ENCODE peak calls at places on chromosomes 13 and 19, in eight cellular contexts. One of them, this sample, is unnamed.
A peak's percentile ranks its signal among the peaks of the same experiment; 100 is the strongest.

GRCh38 chr19:4371209-4371897 is 28.0 kb downstream of the MPND start:
- DNase-seq in cardiac muscle cell: no peak
- DNase-seq in psoas muscle: peak; percentile 83
- DNase-seq in body of pancreas: no peak
- DNase-seq in Peyer's patch: no peak
- DNase-seq in endothelial cell of umbilical vein: no peak
- DNase-seq in heart right ventricle: no peak
- DNase-seq in PC-3: no peak
- DNase-seq in this sample: no peak

GRCh38 chr13:33401238-33401637 is 115.7 kb upstream of the STARD13 start:
- DNase-seq in psoas muscle: no peak
- DNase-seq in PC-3: no peak
- DNase-seq in endothelial cell of umbilical vein: peak; percentile 64
- DNase-seq in body of pancreas: peak; percentile 30
- DNase-seq in heart right ventricle: peak; percentile 22
- DNase-seq in Peyer's patch: no peak
- DNase-seq in cardiac muscle cell: no peak
- DNase-seq in this sample: no peak

GRCh38 chr13:105778196-105778595 is 757.3 kb downstream of the EFNB2 start:
- DNase-seq in cardiac muscle cell: no peak
- DNase-seq in Peyer's patch: no peak
- DNase-seq in body of pancreas: no peak
- DNase-seq in endothelial cell of umbilical vein: no peak
- DNase-seq in psoas muscle: no peak
- DNase-seq in heart right ventricle: no peak
- DNase-seq in PC-3: no peak
- DNase-seq in this sample: no peak

GRCh38 chr19:49006905-49007304 is 10.0 kb downstream of the LHB start:
- DNase-seq in Peyer's patch: no peak
- DNase-seq in body of pancreas: no peak
- DNase-seq in cardiac muscle cell: no peak
- DNase-seq in heart right ventricle: no peak
- DNase-seq in PC-3: no peak
- DNase-seq in endothelial cell of umbilical vein: no peak
- DNase-seq in psoas muscle: no peak
- DNase-seq in this sample: no peak

GRCh38 chr13:71877280-71877653 is 10.3 kb upstream of the DACH1 start:
- DNase-seq in endothelial cell of umbilical vein: no peak
- DNase-seq in body of pancreas: no peak
- DNase-seq in heart right ventricle: no peak
- DNase-seq in cardiac muscle cell: no peak
- DNase-seq in PC-3: no peak
- DNase-seq in psoas muscle: no peak
- DNase-seq in Peyer's patch: no peak
- DNase-seq in this sample: no peak

GRCh38 chr13:70162141-70162540 is 53.9 kb upstream of the KLHL1 start:
- DNase-seq in psoas muscle: no peak
- DNase-seq in Peyer's patch: no peak
- DNase-seq in PC-3: no peak
- DNase-seq in cardiac muscle cell: peak; percentile 83
- DNase-seq in body of pancreas: no peak
- DNase-seq in endothelial cell of umbilical vein: no peak
- DNase-seq in heart right ventricle: no peak
- DNase-seq in this sample: no peak

GRCh38 chr19:13986348-13986904 is 19.7 kb downstream of the RFX1 start:
- DNase-seq in psoas muscle: peak; percentile 91
- DNase-seq in cardiac muscle cell: no peak
- DNase-seq in PC-3: no peak
- DNase-seq in heart right ventricle: peak; percentile 89
- DNase-seq in Peyer's patch: peak; percentile 99
- DNase-seq in body of pancreas: peak; percentile 67
- DNase-seq in endothelial cell of umbilical vein: peak; percentile 90
- DNase-seq in this sample: peak; percentile 97

GRCh38 chr13:52798770-52799430 is 49.5 kb downstream of the PCDH8 start:
- DNase-seq in cardiac muscle cell: no peak
- DNase-seq in endothelial cell of umbilical vein: no peak
- DNase-seq in body of pancreas: no peak
- DNase-seq in psoas muscle: no peak
- DNase-seq in heart right ventricle: no peak
- DNase-seq in PC-3: no peak
- DNase-seq in Peyer's patch: no peak
- DNase-seq in this sample: no peak

GRCh38 chr13:26880741-26881140 is 120.2 kb upstream of the GPR12 start:
- DNase-seq in body of pancreas: no peak
- DNase-seq in Peyer's patch: no peak
- DNase-seq in heart right ventricle: no peak
- DNase-seq in PC-3: no peak
- DNase-seq in psoas muscle: no peak
- DNase-seq in cardiac muscle cell: no peak
- DNase-seq in endothelial cell of umbilical vein: no peak
- DNase-seq in this sample: no peak

GRCh38 chr13:31952641-31953380 is 78.8 kb upstream of the FRY start:
- DNase-seq in heart right ventricle: no peak
- DNase-seq in body of pancreas: no peak
- DNase-seq in PC-3: no peak
- DNase-seq in cardiac muscle cell: peak; percentile 69
- DNase-seq in endothelial cell of umbilical vein: no peak
- DNase-seq in psoas muscle: no peak
- DNase-seq in Peyer's patch: no peak
- DNase-seq in this sample: no peak

GRCh38 chr13:43408274-43408673 is 378.5 kb downstream of the ENOX1 start:
- DNase-seq in body of pancreas: no peak
- DNase-seq in endothelial cell of umbilical vein: no peak
- DNase-seq in psoas muscle: no peak
- DNase-seq in PC-3: no peak
- DNase-seq in Peyer's patch: no peak
- DNase-seq in heart right ventricle: no peak
- DNase-seq in cardiac muscle cell: no peak
- DNase-seq in this sample: no peak

GRCh38 chr19:22600690-22601648 is 33.2 kb upstream of the ZNF492 start:
- DNase-seq in heart right ventricle: no peak
- DNase-seq in PC-3: no peak
- DNase-seq in Peyer's patch: no peak
- DNase-seq in cardiac muscle cell: no peak
- DNase-seq in endothelial cell of umbilical vein: no peak
- DNase-seq in body of pancreas: no peak
- DNase-seq in psoas muscle: no peak
- DNase-seq in this sample: no peak

GRCh38 chr13:105311094-105311493 is 1224.4 kb downstream of the EFNB2 start:
- DNase-seq in endothelial cell of umbilical vein: no peak
- DNase-seq in Peyer's patch: no peak
- DNase-seq in psoas muscle: no peak
- DNase-seq in PC-3: no peak
- DNase-seq in heart right ventricle: no peak
- DNase-seq in body of pancreas: no peak
- DNase-seq in cardiac muscle cell: no peak
- DNase-seq in this sample: no peak

GRCh38 chr13:29771247-29771646 is 79.2 kb downstream of the UBL3 start:
- DNase-seq in psoas muscle: no peak
- DNase-seq in body of pancreas: no peak
- DNase-seq in Peyer's patch: no peak
- DNase-seq in PC-3: peak; percentile 70
- DNase-seq in heart right ventricle: no peak
- DNase-seq in cardiac muscle cell: peak; percentile 8
- DNase-seq in endothelial cell of umbilical vein: peak; percentile 60
- DNase-seq in this sample: no peak

GRCh38 chr19:3565177-3565576 is 7.6 kb upstream of the HMG20B start:
- DNase-seq in Peyer's patch: no peak
- DNase-seq in PC-3: peak; percentile 68
- DNase-seq in heart right ventricle: no peak
- DNase-seq in psoas muscle: no peak
- DNase-seq in endothelial cell of umbilical vein: no peak
- DNase-seq in cardiac muscle cell: no peak
- DNase-seq in body of pancreas: no peak
- DNase-seq in this sample: no peak

GRCh38 chr13:112010714-112011113 is 56.2 kb upstream of the SOX1 start:
- DNase-seq in cardiac muscle cell: no peak
- DNase-seq in PC-3: no peak
- DNase-seq in psoas muscle: no peak
- DNase-seq in endothelial cell of umbilical vein: no peak
- DNase-seq in heart right ventricle: no peak
- DNase-seq in Peyer's patch: no peak
- DNase-seq in body of pancreas: no peak
- DNase-seq in this sample: no peak

GRCh38 chr13:107743523-107743922 is 471.8 kb downstream of the LIG4 start:
- DNase-seq in cardiac muscle cell: no peak
- DNase-seq in body of pancreas: no peak
- DNase-seq in PC-3: peak; percentile 71
- DNase-seq in psoas muscle: no peak
- DNase-seq in heart right ventricle: no peak
- DNase-seq in endothelial cell of umbilical vein: no peak
- DNase-seq in Peyer's patch: no peak
- DNase-seq in this sample: no peak

GRCh38 chr19:5932146-5932545 is 18.1 kb downstream of the CAPS start:
- DNase-seq in body of pancreas: no peak
- DNase-seq in psoas muscle: no peak
- DNase-seq in heart right ventricle: no peak
- DNase-seq in endothelial cell of umbilical vein: no peak
- DNase-seq in cardiac muscle cell: no peak
- DNase-seq in Peyer's patch: no peak
- DNase-seq in PC-3: no peak
- DNase-seq in this sample: no peak

GRCh38 chr19:5931251-5931650 is 17.2 kb downstream of the CAPS start:
- DNase-seq in PC-3: no peak
- DNase-seq in cardiac muscle cell: no peak
- DNase-seq in body of pancreas: no peak
- DNase-seq in psoas muscle: no peak
- DNase-seq in endothelial cell of umbilical vein: no peak
- DNase-seq in Peyer's patch: no peak
- DNase-seq in heart right ventricle: no peak
- DNase-seq in this sample: no peak

GRCh38 chr19:5927439-5927821 is 13.4 kb downstream of the CAPS start:
- DNase-seq in psoas muscle: no peak
- DNase-seq in cardiac muscle cell: no peak
- DNase-seq in endothelial cell of umbilical vein: no peak
- DNase-seq in body of pancreas: no peak
- DNase-seq in heart right ventricle: no peak
- DNase-seq in Peyer's patch: peak; percentile 28
- DNase-seq in PC-3: no peak
- DNase-seq in this sample: no peak

GRCh38 chr19:5929179-5929578 is 15.1 kb downstream of the CAPS start:
- DNase-seq in Peyer's patch: no peak
- DNase-seq in PC-3: no peak
- DNase-seq in psoas muscle: no peak
- DNase-seq in cardiac muscle cell: no peak
- DNase-seq in endothelial cell of umbilical vein: no peak
- DNase-seq in body of pancreas: no peak
- DNase-seq in heart right ventricle: no peak
- DNase-seq in this sample: no peak

DNA sequence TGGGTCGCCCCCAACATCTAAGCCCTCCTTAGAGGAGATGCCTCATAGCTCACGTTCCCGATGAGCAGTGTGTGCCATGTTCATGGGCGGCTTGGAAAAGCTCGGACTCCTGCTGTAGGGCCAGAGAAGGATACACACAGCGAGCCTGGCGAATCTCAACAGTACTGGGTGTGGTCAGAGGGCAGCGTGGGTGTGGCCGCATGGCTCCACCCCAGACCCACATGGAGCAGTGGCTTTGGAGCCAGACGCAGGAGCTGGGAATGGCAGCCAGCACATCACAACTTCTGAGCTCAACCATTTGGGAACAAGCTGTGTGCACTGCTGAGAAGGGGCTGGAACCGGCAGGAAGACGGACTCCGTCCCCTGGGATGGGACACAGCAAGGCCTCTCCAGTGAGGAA is 15.6 kb downstream of the CAPS start:
- DNase-seq in PC-3: no peak
- DNase-seq in heart right ventricle: no peak
- DNase-seq in endothelial cell of umbilical vein: no peak
- DNase-seq in Peyer's patch: no peak
- DNase-seq in body of pancreas: no peak
- DNase-seq in psoas muscle: no peak
- DNase-seq in cardiac muscle cell: no peak
- DNase-seq in this sample: no peak
- H3K36me3 ChIP-seq in PC-3: peaks cover 75% of the 10 kb centered on the region
- H3K36me3 ChIP-seq in heart right ventricle: peaks cover 55% of the 10 kb centered on the region
- H3K36me3 ChIP-seq in endothelial cell of umbilical vein: peaks cover 51% of the 10 kb centered on the region
- H3K36me3 ChIP-seq in Peyer's patch: no peaks in the 10 kb centered on the region
- H3K36me3 ChIP-seq in body of pancreas: peaks cover 9% of the 10 kb centered on the region
- H3K36me3 ChIP-seq in psoas muscle: peaks cover 5% of the 10 kb centered on the region
- H3K36me3 ChIP-seq in cardiac muscle cell: peaks cover 66% of the 10 kb centered on the region
- H3K36me3 ChIP-seq in this sample: peaks cover 40% of the 10 kb centered on the region

DNA sequence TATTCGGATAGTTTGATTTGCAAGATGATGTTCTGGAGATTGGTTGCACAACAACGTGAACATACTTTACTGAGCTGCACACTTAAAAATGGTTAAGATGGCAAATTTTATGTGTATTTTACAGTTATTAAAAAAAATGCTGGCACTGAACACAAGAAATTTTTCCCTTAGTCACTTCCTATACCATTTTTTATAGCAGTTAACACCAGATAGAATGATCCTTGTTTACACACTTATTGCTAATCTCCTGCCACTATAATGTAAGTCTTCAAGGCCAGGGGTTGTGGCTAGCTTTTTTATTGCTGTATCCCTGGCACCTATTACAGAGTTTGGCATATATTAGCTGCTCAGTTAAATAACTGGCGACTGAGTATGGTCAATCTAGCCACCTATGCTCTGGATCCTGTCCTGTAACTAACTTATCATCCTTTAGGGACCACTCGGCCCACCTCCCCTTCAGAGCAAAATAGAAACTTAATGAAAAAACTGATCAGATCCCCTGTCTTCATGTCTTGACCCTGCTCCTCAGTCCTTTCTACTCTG is 2.0 kb upstream of the EBPL start:
- DNase-seq in Peyer's patch: no peak
- DNase-seq in cardiac muscle cell: no peak
- DNase-seq in psoas muscle: no peak
- DNase-seq in heart right ventricle: no peak
- DNase-seq in endothelial cell of umbilical vein: peak; percentile 80
- DNase-seq in body of pancreas: no peak
- DNase-seq in PC-3: peak; percentile 76
- DNase-seq in this sample: no peak
- TF ChIP-seq CTCF in Peyer's patch: no peak
- TF ChIP-seq CTCF in cardiac muscle cell: no peak
- TF ChIP-seq CTCF in psoas muscle: no peak
- TF ChIP-seq CTCF in heart right ventricle: no peak
- TF ChIP-seq CTCF in endothelial cell of umbilical vein: no peak
- TF ChIP-seq CTCF in body of pancreas: no peak
- TF ChIP-seq CTCF in PC-3: no peak
- TF ChIP-seq CTCF in this sample: no peak

DNA sequence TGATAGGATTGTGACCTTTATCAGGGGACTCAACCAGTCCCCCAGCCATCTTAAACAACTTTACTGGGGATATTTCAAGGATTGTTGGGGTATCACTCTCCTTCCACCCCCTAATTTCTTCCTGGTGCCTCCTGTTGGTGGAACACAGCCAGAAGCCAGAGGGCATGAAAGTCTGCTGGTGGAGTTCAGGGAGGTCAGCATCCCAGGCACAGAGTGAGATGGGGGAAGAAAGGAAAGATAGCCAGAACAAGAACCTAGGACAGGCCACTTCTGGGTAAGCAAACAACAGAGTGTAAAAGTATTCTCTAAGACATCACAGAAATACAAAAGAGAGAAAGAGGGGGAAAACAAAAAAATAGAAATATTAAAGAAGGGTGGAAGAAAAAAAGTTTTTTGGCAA is 101.8 kb downstream of the SPRY2 start:
- DNase-seq in body of pancreas: no peak
- DNase-seq in endothelial cell of umbilical vein: no peak
- DNase-seq in psoas muscle: no peak
- DNase-seq in Peyer's patch: no peak
- DNase-seq in cardiac muscle cell: no peak
- DNase-seq in heart right ventricle: no peak
- DNase-seq in PC-3: no peak
- DNase-seq in this sample: no peak
- H3K27me3 ChIP-seq in body of pancreas: no peaks in the 10 kb centered on the region
- H3K27me3 ChIP-seq in endothelial cell of umbilical vein: no peaks in the 10 kb centered on the region
- H3K27me3 ChIP-seq in psoas muscle: no peaks in the 10 kb centered on the region
- H3K27me3 ChIP-seq in Peyer's patch: no peaks in the 10 kb centered on the region
- H3K27me3 ChIP-seq in cardiac muscle cell: no peaks in the 10 kb centered on the region
- H3K27me3 ChIP-seq in heart right ventricle: no peaks in the 10 kb centered on the region
- H3K27me3 ChIP-seq in PC-3: no peaks in the 10 kb centered on the region
- H3K27me3 ChIP-seq in this sample: no peaks in the 10 kb centered on the region

GRCh38 chr19:55398200-55398947 is 9.2 kb downstream of the UBE2S start:
- DNase-seq in cardiac muscle cell: no peak
- DNase-seq in psoas muscle: no peak
- DNase-seq in endothelial cell of umbilical vein: no peak
- DNase-seq in body of pancreas: no peak
- DNase-seq in Peyer's patch: no peak
- DNase-seq in PC-3: no peak
- DNase-seq in heart right ventricle: no peak
- DNase-seq in this sample: no peak
- H3K36me3 ChIP-seq in cardiac muscle cell: peaks cover 25% of the 10 kb centered on the region
- H3K36me3 ChIP-seq in psoas muscle: no peaks in the 10 kb centered on the region
- H3K36me3 ChIP-seq in endothelial cell of umbilical vein: peaks cover 18% of the 10 kb centered on the region
- H3K36me3 ChIP-seq in body of pancreas: no peaks in the 10 kb centered on the region
- H3K36me3 ChIP-seq in Peyer's patch: no peaks in the 10 kb centered on the region
- H3K36me3 ChIP-seq in PC-3: peaks cover 30% of the 10 kb centered on the region
- H3K36me3 ChIP-seq in heart right ventricle: peaks cover 11% of the 10 kb centered on the region
- H3K36me3 ChIP-seq in this sample: peaks cover 19% of the 10 kb centered on the region